ENCODE peak calls at places on chromosome 12, in ten cellular contexts. D, A, I, E, J, K, M, S, P and L are unnamed samples.

GRCh38 chr12:130613831-130614230 is 102.3 kb downstream of the RIMBP2 start:
- DNase-seq in J (no peak), M (no peak), P (no peak), D (no peak), K (no peak), I (no peak), S (no peak), E (no peak), A (no peak), L (no peak)

GRCh38 chr12:59317598-59317997 is 278.2 kb upstream of the SLC16A7 start:
- DNase-seq in I (no peak), E (no peak), S (no peak), A (no peak), P (no peak), J (no peak), K (no peak), M (no peak), D (no peak), L (no peak)

GRCh38 chr12:63779498-63780481 is at the start of gene RXYLT1:
- DNase-seq in S (peak; percentile 77), P (peak; percentile 79), J (peak; percentile 58), I (peak; percentile 55), D (peak; percentile 96), K (peak; percentile 83), E (peak; percentile 74), A (peak; percentile 82), M (peak; percentile 92), L (peak; percentile 67)

GRCh38 chr12:121279507-121279915 is 17.0 kb downstream of the CAMKK2 start:
- DNase-seq in K (no peak), P (peak; percentile 28), D (no peak), I (no peak), M (peak; percentile 82), E (no peak), S (no peak), J (no peak), A (no peak), L (peak; percentile 26)

GRCh38 chr12:70741266-70741665 is 104.0 kb upstream of the PTPRB start:
- DNase-seq in E (no peak), A (no peak), S (no peak), I (no peak), J (no peak), M (no peak), D (no peak), P (no peak), K (no peak), L (no peak)

GRCh38 chr12:101920906-101921305 is 43.5 kb downstream of the DRAM1 start:
- DNase-seq in D (no peak), E (no peak), M (peak; percentile 75), I (no peak), P (no peak), A (peak; percentile 31), J (no peak), K (no peak), S (no peak), L (peak; percentile 56)

GRCh38 chr12:45125997-45126396 is 75.1 kb upstream of the DBX2 start:
- DNase-seq in A (no peak), P (no peak), J (no peak), D (no peak), K (no peak), M (no peak), I (no peak), E (no peak), S (no peak), L (no peak)

GRCh38 chr12:124405151-124405550 is 110.3 kb downstream of the RFLNA start:
- DNase-seq in I (no peak), D (no peak), S (no peak), P (no peak), M (no peak), E (no peak), J (no peak), A (no peak), K (no peak), L (no peak)

GRCh38 chr12:45655186-45655585 is 74.3 kb upstream of the ARID2 start:
- DNase-seq in E (peak; percentile 36), P (peak; percentile 6), J (peak; percentile 37), K (no peak), S (peak; percentile 28), A (peak; percentile 19), I (no peak), M (no peak), D (peak; percentile 19), L (peak; percentile 47)

GRCh38 chr12:124292385-124292784 is 2.5 kb upstream of the RFLNA start:
- DNase-seq in J (no peak), P (no peak), E (no peak), S (no peak), M (no peak), D (no peak), I (no peak), K (no peak), A (no peak), L (no peak)